ENCODE peak calls at places on chromosomes 4 and X, in four cellular contexts. T is GM23248; J is activated CD4-positive, alpha-beta T cell treated with anti-CD3 and anti-CD28 coated beads, Interleukin-2, amount 50 U/mL, for 1 hour; N is HFF-Myc. I is an unnamed sample.

GRCh38 chrX:64977830-64978229 is 1.6 kb upstream of the ZC4H2 start:
- DNase-seq in T (peak; percentile 40), J (no peak), N (no peak), I (no peak)

GRCh38 chrX:151384807-151385206 is 12.2 kb upstream of the VMA21 start:
- DNase-seq in T (no peak), J (no peak), N (no peak), I (no peak)

GRCh38 chrX:120456973-120457372 is 12.1 kb downstream of the LAMP2 start:
- DNase-seq in T (peak; percentile 31), J (no peak), N (peak; percentile 26), I (no peak)

GRCh38 chr4:23368081-23368697 is 521.7 kb downstream of the PPARGC1A start:
- DNase-seq in T (no peak), J (no peak), N (no peak), I (no peak)

GRCh38 chr4:601612-602558 is 23.5 kb upstream of the PDE6B start:
- DNase-seq in T (no peak), J (no peak), N (no peak), I (no peak)

GRCh38 chr4:24989327-24989726 is 41.4 kb downstream of the LGI2 start:
- DNase-seq in T (no peak), J (no peak), N (no peak), I (no peak)

GRCh38 chrX:108070891-108071290 is 20.5 kb downstream of the PSMD10 start:
- DNase-seq in T (peak; percentile 60), J (no peak), N (peak; percentile 2), I (no peak)

GRCh38 chr4:24971192-24971591 is 58.4 kb upstream of the CCDC149 start:
- DNase-seq in T (no peak), J (no peak), N (no peak), I (no peak)

GRCh38 chrX:67777148-67777547 is 233.3 kb downstream of the AR start:
- DNase-seq in T (no peak), J (no peak), N (no peak), I (no peak)

GRCh38 chrX:141469469-141469868 is 115.1 kb downstream of the SPANXA1 start:
- DNase-seq in T (peak; percentile 6), J (no peak), N (no peak), I (no peak)

GRCh38 chr4:154049457-154050181 is 260.7 kb upstream of the SFRP2 start:
- DNase-seq in T (peak; percentile 93), J (no peak), N (no peak), I (no peak)

GRCh38 chr4:150098214-150098613 is 20.0 kb downstream of the DCLK2 start:
- DNase-seq in T (no peak), J (no peak), N (no peak), I (no peak)